ENCODE peak calls at places on chromosomes 4 and X, in eight cellular contexts. U, Y, P, J, W, H, S and F are unnamed samples. For H3K4me1, the result is how much of the 10 kb centered on the place peaks cover.

GRCh38 chrX:128975716-128976115 is 547.6 kb downstream of the SMARCA1 start:
- DNase-seq in U (no peak), Y (no peak), P (no peak), J (peak), W (no peak), H (no peak), S (no peak), F (no peak)

GRCh38 chrX:151359931-151360871 is 36.8 kb upstream of the VMA21 start:
- DNase-seq in U (peak), Y (no peak), P (no peak), J (peak), W (peak), H (no peak), S (no peak), F (no peak)

GRCh38 chrX:125998432-125998831 is 167.7 kb downstream of the DCAF12L2 start:
- DNase-seq in U (no peak), Y (no peak), P (no peak), J (peak), W (no peak), H (no peak), S (no peak), F (no peak)

GRCh38 chrX:109890910-109891502 is 111.9 kb upstream of the TMEM164 start:
- DNase-seq in U (peak), Y (no peak), P (peak), J (peak), W (peak), H (peak), S (no peak), F (peak)

GRCh38 chr4:92451792-92452191 is 148.0 kb downstream of the GRID2 start:
- DNase-seq in U (no peak), Y (no peak), P (no peak), J (no peak), W (no peak), H (no peak), S (no peak), F (no peak)

GRCh38 chr4:186948361-186949291 is 225.0 kb upstream of the FAT1 start:
- DNase-seq in U (no peak), Y (no peak), P (no peak), J (peak), W (peak), H (no peak), S (no peak), F (no peak)

GRCh38 chr4:173367946-173368345 is 2.8 kb upstream of the SAP30 start:
- DNase-seq in U (no peak), Y (no peak), P (no peak), J (peak), W (no peak), H (no peak), S (no peak), F (no peak)

GRCh38 chr4:132387060-132387459 is 762.0 kb upstream of the PCDH10 start:
- DNase-seq in U (no peak), Y (no peak), P (no peak), J (no peak), W (no peak), H (no peak), S (no peak), F (no peak)

GRCh38 chr4:184397516-184398163 is 76.7 kb downstream of the IRF2 start:
- DNase-seq in U (no peak), Y (no peak), P (no peak), J (peak), W (no peak), H (no peak), S (no peak), F (no peak)
- H3K4me1 ChIP-seq in U (under half), Y (under half), P (under half), J (under half), W (half or more), H (under half), S (under half), F (under half)

GRCh38 chr4:69576251-69576877 is 63.1 kb downstream of the UGT2A2 start:
- DNase-seq in U (no peak), Y (no peak), P (no peak), J (no peak), W (no peak), H (no peak), S (no peak), F (no peak)
- H3K4me3 ChIP-seq in U (no peak), Y (no peak), P (no peak), J (no peak), W (no peak), H (no peak), S (no peak), F (no peak)

GRCh38 chrX:40184968-40185367 is 87.2 kb upstream of the BCOR start:
- DNase-seq in U (no peak), Y (no peak), P (no peak), J (no peak), W (no peak), H (no peak), S (no peak), F (no peak)
- H3K4me1 ChIP-seq in U (under half), Y (under half), P (under half), J (under half), W (under half), H (under half), S (under half), F (under half)

GRCh38 chrX:154733072-154733425 is 17.8 kb downstream of the GAB3 start:
- DNase-seq in U (no peak), Y (no peak), P (no peak), J (no peak), W (no peak), H (no peak), S (no peak), F (no peak)
- H3K4me3 ChIP-seq in U (no peak), Y (no peak), P (no peak), J (peak), W (no peak), H (no peak), S (no peak), F (no peak)

GRCh38 chr4:2800691-2801596 is 8.1 kb downstream of the SH3BP2 start:
- DNase-seq in U (no peak), Y (no peak), P (peak), J (peak), W (peak), H (peak), S (peak), F (no peak)
- H3K4me1 ChIP-seq in U (under half), Y (half or more), P (under half), J (under half), W (half or more), H (under half), S (under half), F (under half)